ENCODE peak calls at places on chromosomes 12 and 14, in six cellular contexts. E is fibroblast of lung, G is GM23338, B is HepG2, S is K562, Z is GM23248. P is an unnamed sample.

GRCh38 chr14:75277000-75277795 is 1.4 kb upstream of the FOS start:
- DNase-seq in E (peak), G (peak), B (peak), S (peak), Z (peak), P (peak)

GRCh38 chr14:63245893-63246292 is 41.6 kb downstream of the RHOJ start:
- DNase-seq in E (peak), G (no peak), B (no peak), S (no peak), Z (no peak), P (peak)

GRCh38 chr14:95197498-95198010 is 40.2 kb upstream of the DICER1 start:
- DNase-seq in E (no peak), G (peak), B (no peak), S (no peak), Z (no peak), P (peak)

GRCh38 chr12:530308-530707 is 70.6 kb downstream of the B4GALNT3 start:
- DNase-seq in E (peak), G (no peak), B (no peak), S (no peak), Z (peak), P (no peak)

GRCh38 chr12:466039-466438 is 6.3 kb downstream of the B4GALNT3 start:
- DNase-seq in E (no peak), G (no peak), B (no peak), S (no peak), Z (no peak), P (peak)

GRCh38 chr12:132638541-132639408 is 20.2 kb downstream of the P2RX2 start:
- DNase-seq in E (peak), G (peak), B (peak), S (no peak), Z (peak), P (peak)

GRCh38 chr12:68784015-68784414 is 24.0 kb upstream of the MDM2 start:
- DNase-seq in E (peak), G (peak), B (peak), S (no peak), Z (no peak), P (no peak)

GRCh38 chr12:132291402-132292175 is 37.8 kb downstream of the GALNT9 start:
- DNase-seq in E (no peak), G (no peak), B (no peak), S (no peak), Z (no peak), P (no peak)

GRCh38 chr14:38174721-38175120 is 33.0 kb upstream of the SSTR1 start:
- DNase-seq in E (no peak), G (no peak), B (no peak), S (no peak), Z (no peak), P (no peak)

GRCh38 chr12:112971248-112971647 is 7.1 kb upstream of the OAS2 start:
- DNase-seq in E (peak), G (no peak), B (no peak), S (no peak), Z (no peak), P (no peak)

GRCh38 chr12:121009744-121010143 is 6.5 kb downstream of the C12orf43 start:
- DNase-seq in E (peak), G (peak), B (peak), S (no peak), Z (peak), P (peak)

GRCh38 chr14:103090481-103091020 is 4.0 kb upstream of the EXOC3L4 start:
- DNase-seq in E (no peak), G (no peak), B (no peak), S (no peak), Z (no peak), P (no peak)
- TF ChIP-seq EZH2 in E (no peak), G (no peak), B (no peak), S (no peak), Z (no peak), P (no peak)

GRCh38 chr12:92259852-92260251 is 114.2 kb upstream of the BTG1 start:
- DNase-seq in E (no peak), G (no peak), B (no peak), S (no peak), Z (no peak), P (no peak)
- H2AFZ ChIP-seq in E (no peak), G (no peak), B (no peak), S (peak), Z (peak), P (no peak)

DNA sequence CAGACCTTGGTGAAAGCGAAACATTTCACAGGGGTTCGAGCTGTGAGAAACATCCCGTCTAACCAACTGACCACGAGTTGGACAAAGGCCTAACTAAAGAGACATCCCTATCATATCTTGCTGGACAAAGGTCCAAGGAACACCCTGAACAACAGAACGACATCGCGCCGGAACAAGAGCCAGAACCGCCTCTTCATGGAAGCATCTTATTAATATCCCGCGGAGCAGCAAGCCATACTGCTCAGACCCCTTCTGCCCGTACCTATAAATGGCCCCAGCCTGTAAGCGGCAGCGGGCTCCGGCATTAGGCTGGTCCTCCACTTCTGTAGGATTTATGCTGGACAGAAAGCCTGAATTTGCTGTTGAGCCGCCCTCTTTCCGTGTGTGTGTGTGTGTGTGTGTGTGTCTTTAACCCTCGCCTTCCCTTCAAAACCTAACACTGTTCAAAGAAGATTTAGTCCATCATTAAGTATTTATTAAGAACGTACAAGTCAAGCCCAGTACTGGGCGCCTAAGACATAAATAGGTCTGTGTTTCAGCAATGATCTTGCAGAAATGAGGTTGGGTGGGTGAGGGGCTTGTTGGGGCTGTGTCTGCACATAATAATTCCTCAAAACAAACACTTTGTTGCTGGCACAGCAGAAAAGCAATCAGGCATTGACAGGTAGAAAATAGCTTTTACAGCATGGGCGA is 1.9 kb downstream of the SLC6A15 start:
- DNase-seq in E (peak), G (peak), B (no peak), S (no peak), Z (peak), P (peak)
- H3K27ac ChIP-seq in E (no peak), G (peak), B (no peak), S (no peak), Z (peak), P (no peak)

GRCh38 chr12:48183091-48183875 is at the start of gene CCDC184:
- DNase-seq in E (peak), G (peak), B (no peak), S (peak), Z (peak), P (peak)

GRCh38 chr12:48183876-48184548 is 568 bp downstream of the CCDC184 start:
- DNase-seq in E (no peak), G (peak), B (no peak), S (no peak), Z (no peak), P (no peak)

GRCh38 chr12:48182659-48183058 is 785 bp upstream of the CCDC184 start:
- DNase-seq in E (no peak), G (no peak), B (no peak), S (no peak), Z (peak), P (no peak)

GRCh38 chr12:48185181-48185919 is 1.9 kb downstream of the CCDC184 start:
- DNase-seq in E (no peak), G (peak), B (no peak), S (no peak), Z (peak), P (peak)

GRCh38 chr12:48184549-48184922 is 1.1 kb downstream of the CCDC184 start:
- DNase-seq in E (no peak), G (peak), B (no peak), S (no peak), Z (peak), P (no peak)
- TF ChIP-seq EZH2 in E (peak), G (no peak), B (no peak), S (no peak), Z (no peak), P (peak)

P was measured in hepatocyte.